ENCODE peak calls at places on chromosomes 6 and 20, in five cellular contexts. One of them, this sample, is unnamed.

GRCh38 chr20:9515761-9516657 is 1.6 kb downstream of the LAMP5 start:
- DNase-seq in CD8-positive, alpha-beta T cell: no peak
- DNase-seq in epithelial cell of proximal tubule: no peak
- DNase-seq in A549: no peak
- DNase-seq in PC-9: no peak
- DNase-seq in this sample: peak

GRCh38 chr20:63522091-63522868 is 1.7 kb downstream of the PPDPF start:
- DNase-seq in CD8-positive, alpha-beta T cell: peak
- DNase-seq in epithelial cell of proximal tubule: no peak
- DNase-seq in A549: no peak
- DNase-seq in PC-9: no peak
- DNase-seq in this sample: peak

GRCh38 chr6:165671222-165671715 is 8.2 kb upstream of the PDE10A start:
- DNase-seq in CD8-positive, alpha-beta T cell: no peak
- DNase-seq in epithelial cell of proximal tubule: no peak
- DNase-seq in A549: no peak
- DNase-seq in PC-9: no peak
- DNase-seq in this sample: no peak

GRCh38 chr20:63829598-63829942 is 1.5 kb downstream of the ZBTB46 start:
- DNase-seq in CD8-positive, alpha-beta T cell: no peak
- DNase-seq in epithelial cell of proximal tubule: no peak
- DNase-seq in A549: no peak
- DNase-seq in PC-9: no peak
- DNase-seq in this sample: no peak

GRCh38 chr6:134722429-134722828 is 227.5 kb downstream of the ALDH8A1 start:
- DNase-seq in CD8-positive, alpha-beta T cell: no peak
- DNase-seq in epithelial cell of proximal tubule: no peak
- DNase-seq in A549: no peak
- DNase-seq in PC-9: no peak
- DNase-seq in this sample: no peak

GRCh38 chr6:4394786-4395185 is 259.4 kb upstream of the ECI2 start:
- DNase-seq in CD8-positive, alpha-beta T cell: no peak
- DNase-seq in epithelial cell of proximal tubule: no peak
- DNase-seq in A549: no peak
- DNase-seq in PC-9: no peak
- DNase-seq in this sample: no peak

GRCh38 chr6:25360611-25361010 is 81.4 kb downstream of the CARMIL1 start:
- DNase-seq in CD8-positive, alpha-beta T cell: no peak
- DNase-seq in epithelial cell of proximal tubule: no peak
- DNase-seq in A549: no peak
- DNase-seq in PC-9: no peak
- DNase-seq in this sample: no peak

GRCh38 chr20:56171087-56172012 is 77.2 kb upstream of the MC3R start:
- DNase-seq in CD8-positive, alpha-beta T cell: no peak
- DNase-seq in epithelial cell of proximal tubule: no peak
- DNase-seq in A549: peak
- DNase-seq in PC-9: no peak
- DNase-seq in this sample: no peak

GRCh38 chr20:49785851-49786174 is 26.8 kb upstream of the SLC9A8 start:
- DNase-seq in CD8-positive, alpha-beta T cell: no peak
- DNase-seq in epithelial cell of proximal tubule: no peak
- DNase-seq in A549: no peak
- DNase-seq in PC-9: no peak
- DNase-seq in this sample: no peak

GRCh38 chr6:19839237-19839546 is 2.0 kb downstream of the ID4 start:
- DNase-seq in CD8-positive, alpha-beta T cell: no peak
- DNase-seq in epithelial cell of proximal tubule: no peak
- DNase-seq in A549: no peak
- DNase-seq in PC-9: no peak
- DNase-seq in this sample: no peak
- H3K4me3 ChIP-seq in CD8-positive, alpha-beta T cell: no peak
- H3K4me3 ChIP-seq in epithelial cell of proximal tubule: peak
- H3K4me3 ChIP-seq in A549: peak
- H3K4me3 ChIP-seq in PC-9: peak
- H3K4me3 ChIP-seq in this sample: peak

DNA sequence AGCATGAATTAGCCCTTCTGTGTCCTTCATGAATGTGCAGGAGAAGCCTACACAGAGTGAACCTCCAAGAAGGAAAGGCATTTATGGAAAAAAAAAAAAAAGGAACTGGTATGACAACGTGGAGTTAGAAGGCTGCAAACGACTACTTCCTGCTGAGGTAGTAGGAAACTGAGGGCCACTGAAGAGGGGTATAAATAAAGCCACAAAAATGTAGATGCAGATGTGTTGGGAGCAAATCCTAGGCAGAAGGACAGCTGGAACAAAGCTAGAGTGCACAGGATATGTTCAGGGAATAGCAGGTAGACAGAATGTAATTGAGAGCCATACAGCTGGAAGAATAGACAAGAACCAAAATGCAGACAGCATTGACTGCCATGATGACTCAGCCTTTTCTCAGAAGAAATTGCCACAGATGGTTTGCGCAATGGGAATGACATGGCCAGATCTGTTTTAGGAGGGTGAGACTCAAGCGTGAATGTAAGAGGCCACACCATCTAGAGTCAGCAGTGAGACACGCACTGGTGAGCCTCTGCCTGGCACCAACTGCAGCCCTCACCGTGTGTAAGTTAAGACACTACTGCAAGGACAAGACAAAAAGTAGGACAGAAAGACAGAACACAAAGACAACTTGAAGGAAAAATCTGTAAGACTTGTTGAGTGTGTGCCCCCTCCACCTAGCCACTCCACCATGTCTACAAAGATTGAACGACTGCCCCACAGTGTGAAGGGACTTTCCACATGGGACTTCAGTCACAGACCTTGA is 79.8 kb downstream of the KIF13A start:
- DNase-seq in CD8-positive, alpha-beta T cell: no peak
- DNase-seq in epithelial cell of proximal tubule: peak
- DNase-seq in A549: peak
- DNase-seq in PC-9: peak
- DNase-seq in this sample: no peak
- TF ChIP-seq CTCF in CD8-positive, alpha-beta T cell: no peak
- TF ChIP-seq CTCF in epithelial cell of proximal tubule: peak
- TF ChIP-seq CTCF in A549: peak
- TF ChIP-seq CTCF in PC-9: peak
- TF ChIP-seq CTCF in this sample: no peak

GRCh38 chr20:44748005-44748370 is 2.3 kb downstream of the KCNK15 start:
- DNase-seq in CD8-positive, alpha-beta T cell: no peak
- DNase-seq in epithelial cell of proximal tubule: no peak
- DNase-seq in A549: no peak
- DNase-seq in PC-9: no peak
- DNase-seq in this sample: no peak

GRCh38 chr20:44745560-44746366 is at the start of gene KCNK15:
- DNase-seq in CD8-positive, alpha-beta T cell: peak
- DNase-seq in epithelial cell of proximal tubule: no peak
- DNase-seq in A549: no peak
- DNase-seq in PC-9: no peak
- DNase-seq in this sample: peak

GRCh38 chr20:44745122-44745521 is 543 bp upstream of the KCNK15 start:
- DNase-seq in CD8-positive, alpha-beta T cell: no peak
- DNase-seq in epithelial cell of proximal tubule: no peak
- DNase-seq in A549: no peak
- DNase-seq in PC-9: no peak
- DNase-seq in this sample: no peak

GRCh38 chr20:44747166-44748004 is 1.7 kb downstream of the KCNK15 start:
- DNase-seq in CD8-positive, alpha-beta T cell: peak
- DNase-seq in epithelial cell of proximal tubule: peak
- DNase-seq in A549: peak
- DNase-seq in PC-9: peak
- DNase-seq in this sample: peak

DNA sequence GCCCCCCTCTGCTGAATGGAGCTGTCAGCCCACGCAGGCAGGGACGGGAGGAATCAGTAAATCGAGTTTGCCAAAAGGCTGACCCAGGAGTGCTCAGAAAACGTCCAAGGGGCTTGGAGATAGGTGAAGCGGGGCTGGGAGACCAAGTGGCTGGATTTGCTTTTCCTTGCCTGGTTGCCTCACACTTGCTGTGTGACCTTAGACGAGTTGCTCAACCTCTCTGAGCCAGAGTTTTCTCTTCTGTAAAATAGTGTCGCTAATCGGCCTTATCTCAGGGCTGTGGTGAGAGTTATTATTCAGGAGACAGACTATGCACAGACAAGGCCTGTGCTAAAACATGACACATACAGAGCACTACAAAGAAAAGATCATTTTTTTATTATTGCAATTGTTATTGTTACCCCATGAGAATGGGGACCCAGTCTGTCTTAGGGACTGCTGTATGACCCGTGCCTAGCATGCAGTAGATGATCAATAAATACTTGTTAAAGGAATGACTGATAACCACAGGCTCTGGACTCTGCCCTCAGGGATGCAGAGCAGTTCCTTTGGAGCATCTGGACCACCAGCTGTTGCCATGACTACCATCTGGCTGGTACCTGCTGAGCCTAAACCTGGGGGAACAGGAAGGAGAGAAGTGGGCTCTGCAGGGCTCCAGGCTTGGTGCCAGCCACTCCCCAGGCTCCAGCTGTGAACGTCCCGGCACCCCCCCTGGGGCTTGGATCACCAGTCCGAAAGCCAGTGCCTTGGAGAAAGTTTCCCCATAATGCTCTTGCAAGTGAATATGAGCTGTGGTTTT is 901 bp downstream of the KCNK15 start:
- DNase-seq in CD8-positive, alpha-beta T cell: no peak
- DNase-seq in epithelial cell of proximal tubule: no peak
- DNase-seq in A549: no peak
- DNase-seq in PC-9: no peak
- DNase-seq in this sample: no peak
- H3K4me3 ChIP-seq in CD8-positive, alpha-beta T cell: peak
- H3K4me3 ChIP-seq in epithelial cell of proximal tubule: peak
- H3K4me3 ChIP-seq in A549: peak
- H3K4me3 ChIP-seq in PC-9: peak
- H3K4me3 ChIP-seq in this sample: peak

GRCh38 chr6:14835122-14835521 is 410.7 kb upstream of the JARID2 start:
- DNase-seq in CD8-positive, alpha-beta T cell: no peak
- DNase-seq in epithelial cell of proximal tubule: no peak
- DNase-seq in A549: no peak
- DNase-seq in PC-9: no peak
- DNase-seq in this sample: no peak

GRCh38 chr6:14841901-14842421 is 403.9 kb upstream of the JARID2 start:
- DNase-seq in CD8-positive, alpha-beta T cell: no peak
- DNase-seq in epithelial cell of proximal tubule: no peak
- DNase-seq in A549: peak
- DNase-seq in PC-9: no peak
- DNase-seq in this sample: no peak

GRCh38 chr6:14837435-14837834 is 408.4 kb upstream of the JARID2 start:
- DNase-seq in CD8-positive, alpha-beta T cell: no peak
- DNase-seq in epithelial cell of proximal tubule: no peak
- DNase-seq in A549: no peak
- DNase-seq in PC-9: no peak
- DNase-seq in this sample: no peak

GRCh38 chr6:14832427-14832826 is 413.4 kb upstream of the JARID2 start:
- DNase-seq in CD8-positive, alpha-beta T cell: no peak
- DNase-seq in epithelial cell of proximal tubule: no peak
- DNase-seq in A549: no peak
- DNase-seq in PC-9: no peak
- DNase-seq in this sample: no peak

DNA sequence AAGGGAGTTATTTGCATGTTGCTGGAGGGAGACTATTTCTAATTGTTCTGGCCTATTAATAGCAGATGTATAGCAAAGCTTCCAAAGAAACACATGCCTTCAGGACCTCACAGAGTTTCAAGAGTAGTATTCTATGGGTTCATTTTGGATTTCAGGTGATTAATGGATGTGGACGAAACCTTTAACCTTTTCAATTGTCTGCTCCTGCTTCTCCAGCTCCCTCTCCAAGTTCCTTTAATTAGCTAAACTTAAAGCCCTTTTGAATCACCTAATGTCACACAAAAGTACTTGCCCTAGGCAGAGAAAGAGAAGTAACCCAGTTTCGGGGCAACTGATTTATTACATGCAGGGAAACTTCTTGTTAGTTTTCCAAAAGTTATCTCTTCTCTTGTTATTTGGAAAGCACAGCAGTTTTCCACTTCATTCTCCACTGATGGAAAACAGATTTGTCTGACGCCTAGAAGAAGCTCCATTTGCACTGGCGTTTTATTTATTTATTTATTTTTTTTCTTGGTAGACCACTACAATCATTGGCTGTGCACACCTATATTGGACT is 407.8 kb upstream of the JARID2 start:
- DNase-seq in CD8-positive, alpha-beta T cell: no peak
- DNase-seq in epithelial cell of proximal tubule: no peak
- DNase-seq in A549: no peak
- DNase-seq in PC-9: no peak
- DNase-seq in this sample: no peak
- TF ChIP-seq CTCF in CD8-positive, alpha-beta T cell: no peak
- TF ChIP-seq CTCF in epithelial cell of proximal tubule: no peak
- TF ChIP-seq CTCF in A549: no peak
- TF ChIP-seq CTCF in PC-9: no peak
- TF ChIP-seq CTCF in this sample: no peak

DNA sequence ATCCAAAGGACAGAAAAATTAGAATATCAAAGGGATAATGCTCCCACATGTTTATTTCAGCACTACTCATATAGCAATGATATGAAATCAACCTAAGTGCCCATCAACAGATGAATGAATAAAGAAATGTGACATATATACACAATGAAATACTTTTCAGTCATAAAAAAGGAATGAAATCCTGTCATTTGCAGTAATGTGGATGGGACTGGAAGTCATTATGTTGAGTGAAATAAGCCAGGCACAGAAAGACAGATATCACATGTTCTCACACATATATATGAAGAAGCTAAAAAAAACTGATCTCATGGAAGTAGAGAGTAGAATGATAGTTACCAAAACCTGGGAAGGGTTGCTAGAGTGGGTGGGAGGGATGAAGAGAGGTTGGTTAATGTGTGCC is 135.7 kb downstream of the IBTK start:
- DNase-seq in CD8-positive, alpha-beta T cell: no peak
- DNase-seq in epithelial cell of proximal tubule: no peak
- DNase-seq in A549: no peak
- DNase-seq in PC-9: no peak
- DNase-seq in this sample: no peak
- H3K4me3 ChIP-seq in CD8-positive, alpha-beta T cell: no peak
- H3K4me3 ChIP-seq in epithelial cell of proximal tubule: no peak
- H3K4me3 ChIP-seq in A549: no peak
- H3K4me3 ChIP-seq in PC-9: no peak
- H3K4me3 ChIP-seq in this sample: no peak

GRCh38 chr20:51529027-51529749 is 13.3 kb downstream of the NFATC2 start:
- DNase-seq in CD8-positive, alpha-beta T cell: peak
- DNase-seq in epithelial cell of proximal tubule: no peak
- DNase-seq in A549: no peak
- DNase-seq in PC-9: no peak
- DNase-seq in this sample: no peak

GRCh38 chr20:51531712-51532456 is 10.6 kb downstream of the NFATC2 start:
- DNase-seq in CD8-positive, alpha-beta T cell: no peak
- DNase-seq in epithelial cell of proximal tubule: no peak
- DNase-seq in A549: no peak
- DNase-seq in PC-9: no peak
- DNase-seq in this sample: no peak

GRCh38 chr20:51529758-51530157 is 12.8 kb downstream of the NFATC2 start:
- DNase-seq in CD8-positive, alpha-beta T cell: peak
- DNase-seq in epithelial cell of proximal tubule: no peak
- DNase-seq in A549: no peak
- DNase-seq in PC-9: no peak
- DNase-seq in this sample: no peak

GRCh38 chr20:51532577-51533191 is 9.8 kb downstream of the NFATC2 start:
- DNase-seq in CD8-positive, alpha-beta T cell: peak
- DNase-seq in epithelial cell of proximal tubule: no peak
- DNase-seq in A549: no peak
- DNase-seq in PC-9: peak
- DNase-seq in this sample: no peak

GRCh38 chr20:51531141-51531710 is 11.3 kb downstream of the NFATC2 start:
- DNase-seq in CD8-positive, alpha-beta T cell: peak
- DNase-seq in epithelial cell of proximal tubule: no peak
- DNase-seq in A549: peak
- DNase-seq in PC-9: peak
- DNase-seq in this sample: no peak
- TF ChIP-seq CTCF in CD8-positive, alpha-beta T cell: no peak
- TF ChIP-seq CTCF in epithelial cell of proximal tubule: no peak
- TF ChIP-seq CTCF in A549: no peak
- TF ChIP-seq CTCF in PC-9: no peak
- TF ChIP-seq CTCF in this sample: no peak